ENCODE peak calls at places on chromosomes 13 and 19, in five cellular contexts. One of them, this sample, is unnamed.

GRCh38 chr19:30696514-30696913 is 324.3 kb downstream of the ZNF536 start:
- DNase-seq in cerebellar nuclear complex: no peak
- DNase-seq in SW480: no peak
- DNase-seq in CD4-positive, CD25-positive, alpha-beta regulatory T cell: peak
- DNase-seq in non-pigmented ciliary epithelial cell: no peak
- DNase-seq in this sample: no peak

GRCh38 chr19:6066661-6067646 is 43.3 kb downstream of the RFX2 start:
- DNase-seq in cerebellar nuclear complex: no peak
- DNase-seq in SW480: peak
- DNase-seq in CD4-positive, CD25-positive, alpha-beta regulatory T cell: no peak
- DNase-seq in non-pigmented ciliary epithelial cell: no peak
- DNase-seq in this sample: peak

GRCh38 chr19:18239303-18239702 is 13.1 kb upstream of the PDE4C start:
- DNase-seq in cerebellar nuclear complex: no peak
- DNase-seq in SW480: no peak
- DNase-seq in CD4-positive, CD25-positive, alpha-beta regulatory T cell: no peak
- DNase-seq in non-pigmented ciliary epithelial cell: no peak
- DNase-seq in this sample: no peak

GRCh38 chr13:51047434-51048165 is 63.5 kb downstream of the C13orf42 start:
- DNase-seq in cerebellar nuclear complex: no peak
- DNase-seq in SW480: peak
- DNase-seq in CD4-positive, CD25-positive, alpha-beta regulatory T cell: no peak
- DNase-seq in non-pigmented ciliary epithelial cell: no peak
- DNase-seq in this sample: no peak

GRCh38 chr19:16702123-16702522 is 17.5 kb upstream of the NWD1 start:
- DNase-seq in cerebellar nuclear complex: no peak
- DNase-seq in SW480: peak
- DNase-seq in CD4-positive, CD25-positive, alpha-beta regulatory T cell: no peak
- DNase-seq in non-pigmented ciliary epithelial cell: peak
- DNase-seq in this sample: no peak

GRCh38 chr19:42113641-42114348 is 18.5 kb downstream of the POU2F2 start:
- DNase-seq in cerebellar nuclear complex: no peak
- DNase-seq in SW480: peak
- DNase-seq in CD4-positive, CD25-positive, alpha-beta regulatory T cell: no peak
- DNase-seq in non-pigmented ciliary epithelial cell: peak
- DNase-seq in this sample: no peak

GRCh38 chr13:98279473-98280175 is 102.6 kb upstream of the RNF113B start:
- DNase-seq in cerebellar nuclear complex: no peak
- DNase-seq in SW480: no peak
- DNase-seq in CD4-positive, CD25-positive, alpha-beta regulatory T cell: peak
- DNase-seq in non-pigmented ciliary epithelial cell: no peak
- DNase-seq in this sample: no peak

GRCh38 chr13:24625870-24626419 is 54.3 kb upstream of the ATP12A start:
- DNase-seq in cerebellar nuclear complex: no peak
- DNase-seq in SW480: no peak
- DNase-seq in CD4-positive, CD25-positive, alpha-beta regulatory T cell: peak
- DNase-seq in non-pigmented ciliary epithelial cell: no peak
- DNase-seq in this sample: peak

GRCh38 chr13:76398426-76398825 is 487.8 kb downstream of the KCTD12 start:
- DNase-seq in cerebellar nuclear complex: no peak
- DNase-seq in SW480: no peak
- DNase-seq in CD4-positive, CD25-positive, alpha-beta regulatory T cell: no peak
- DNase-seq in non-pigmented ciliary epithelial cell: no peak
- DNase-seq in this sample: no peak

GRCh38 chr19:28023064-28023463 is 1189.9 kb downstream of the UQCRFS1 start:
- DNase-seq in cerebellar nuclear complex: no peak
- DNase-seq in SW480: no peak
- DNase-seq in CD4-positive, CD25-positive, alpha-beta regulatory T cell: no peak
- DNase-seq in non-pigmented ciliary epithelial cell: peak
- DNase-seq in this sample: peak

GRCh38 chr13:97856001-97856675 is 97.3 kb upstream of the IPO5 start:
- DNase-seq in cerebellar nuclear complex: no peak
- DNase-seq in SW480: no peak
- DNase-seq in CD4-positive, CD25-positive, alpha-beta regulatory T cell: no peak
- DNase-seq in non-pigmented ciliary epithelial cell: no peak
- DNase-seq in this sample: no peak

GRCh38 chr13:26558074-26558805 is 757 bp downstream of the WASF3 start:
- DNase-seq in cerebellar nuclear complex: no peak
- DNase-seq in SW480: peak
- DNase-seq in CD4-positive, CD25-positive, alpha-beta regulatory T cell: no peak
- DNase-seq in non-pigmented ciliary epithelial cell: no peak
- DNase-seq in this sample: no peak

GRCh38 chr19:45973564-45974338 is at the start of gene NOVA2:
- DNase-seq in cerebellar nuclear complex: peak
- DNase-seq in SW480: peak
- DNase-seq in CD4-positive, CD25-positive, alpha-beta regulatory T cell: peak
- DNase-seq in non-pigmented ciliary epithelial cell: no peak
- DNase-seq in this sample: no peak

GRCh38 chr19:13122275-13122878 is 4.3 kb downstream of the NACC1 start:
- DNase-seq in cerebellar nuclear complex: no peak
- DNase-seq in SW480: no peak
- DNase-seq in CD4-positive, CD25-positive, alpha-beta regulatory T cell: no peak
- DNase-seq in non-pigmented ciliary epithelial cell: no peak
- DNase-seq in this sample: no peak

GRCh38 chr19:7337380-7338194 is 11.2 kb upstream of the ARHGEF18 start:
- DNase-seq in cerebellar nuclear complex: no peak
- DNase-seq in SW480: no peak
- DNase-seq in CD4-positive, CD25-positive, alpha-beta regulatory T cell: peak
- DNase-seq in non-pigmented ciliary epithelial cell: no peak
- DNase-seq in this sample: no peak

GRCh38 chr19:19160489-19161035 is 9.5 kb downstream of the MEF2B start:
- DNase-seq in cerebellar nuclear complex: no peak
- DNase-seq in SW480: no peak
- DNase-seq in CD4-positive, CD25-positive, alpha-beta regulatory T cell: no peak
- DNase-seq in non-pigmented ciliary epithelial cell: no peak
- DNase-seq in this sample: no peak

GRCh38 chr19:7926021-7926726 is at the start of gene CTXN1:
- DNase-seq in cerebellar nuclear complex: no peak
- DNase-seq in SW480: peak
- DNase-seq in CD4-positive, CD25-positive, alpha-beta regulatory T cell: peak
- DNase-seq in non-pigmented ciliary epithelial cell: no peak
- DNase-seq in this sample: no peak

GRCh38 chr19:7264858-7265257 is 29.4 kb downstream of the INSR start:
- DNase-seq in cerebellar nuclear complex: no peak
- DNase-seq in SW480: no peak
- DNase-seq in CD4-positive, CD25-positive, alpha-beta regulatory T cell: no peak
- DNase-seq in non-pigmented ciliary epithelial cell: no peak
- DNase-seq in this sample: no peak